ENCODE peak calls at places on chromosome 13, in five cellular contexts. D is ovary, O is transverse colon, T is Peyer's patch, F is breast epithelium. I is an unnamed sample.

GRCh38 chr13:49256841-49257240 is 9.1 kb downstream of the CDADC1 start:
- DNase-seq in D (no peak), O (no peak), T (no peak), F (no peak), I (peak; percentile 38)

GRCh38 chr13:46389985-46390384 is 2.9 kb upstream of the RUBCNL start:
- DNase-seq in D (no peak), O (peak; percentile 64), T (peak; percentile 61), F (peak; percentile 60), I (peak; percentile 26)

GRCh38 chr13:27171244-27171829 is at the start of gene USP12:
- DNase-seq in D (peak; percentile 55), O (peak; percentile 32), T (peak; percentile 31), F (peak; percentile 26), I (peak; percentile 14)

GRCh38 chr13:46672338-46673090 is 119.5 kb downstream of the LRCH1 start:
- DNase-seq in D (no peak), O (no peak), T (no peak), F (no peak), I (no peak)

GRCh38 chr13:31987071-31987470 is 44.5 kb upstream of the FRY start:
- DNase-seq in D (no peak), O (no peak), T (no peak), F (no peak), I (no peak)

GRCh38 chr13:19596960-19597361 is 35.6 kb upstream of the TPTE2 start:
- DNase-seq in D (no peak), O (no peak), T (no peak), F (no peak), I (no peak)

GRCh38 chr13:31629085-31629785 is 110.1 kb upstream of the RXFP2 start:
- DNase-seq in D (no peak), O (no peak), T (no peak), F (no peak), I (no peak)

GRCh38 chr13:31962661-31963345 is 68.8 kb upstream of the FRY start:
- DNase-seq in D (no peak), O (no peak), T (no peak), F (no peak), I (no peak)

GRCh38 chr13:80022146-80022545 is 318.8 kb downstream of the SPRY2 start:
- DNase-seq in D (no peak), O (no peak), T (no peak), F (no peak), I (no peak)

GRCh38 chr13:112136095-112136494 is 69.1 kb downstream of the SOX1 start:
- DNase-seq in D (no peak), O (no peak), T (no peak), F (no peak), I (no peak)

GRCh38 chr13:50370303-50370950 is 355.2 kb downstream of the KCNRG start:
- DNase-seq in D (no peak), O (no peak), T (peak; percentile 56), F (no peak), I (no peak)

GRCh38 chr13:24306632-24307031 is 2.7 kb upstream of the C1QTNF9 start:
- DNase-seq in D (no peak), O (no peak), T (no peak), F (no peak), I (no peak)

GRCh38 chr13:22848539-22849052 is 332.2 kb upstream of the SGCG start:
- DNase-seq in D (no peak), O (no peak), T (no peak), F (no peak), I (no peak)

GRCh38 chr13:93079294-93079693 is 147.3 kb upstream of the GPC6 start:
- DNase-seq in D (no peak), O (no peak), T (no peak), F (no peak), I (no peak)

GRCh38 chr13:104385409-104385808 is 1319.2 kb upstream of the SLC10A2 start:
- DNase-seq in D (no peak), O (no peak), T (no peak), F (no peak), I (no peak)

GRCh38 chr13:33372251-33372919 is 86.8 kb upstream of the STARD13 start:
- DNase-seq in D (no peak), O (no peak), T (no peak), F (no peak), I (no peak)

GRCh38 chr13:98089246-98089645 is 53.6 kb upstream of the FARP1 start:
- DNase-seq in D (no peak), O (no peak), T (no peak), F (no peak), I (no peak)

GRCh38 chr13:38970380-38971051 is 20.1 kb downstream of the STOML3 start:
- DNase-seq in D (no peak), O (no peak), T (no peak), F (no peak), I (no peak)

GRCh38 chr13:48838193-48839000 is 137.3 kb upstream of the FNDC3A start:
- DNase-seq in D (no peak), O (no peak), T (no peak), F (no peak), I (no peak)

GRCh38 chr13:43284162-43284561 is 260.8 kb downstream of the DNAJC15 start:
- DNase-seq in D (no peak), O (no peak), T (no peak), F (no peak), I (no peak)

GRCh38 chr13:23321534-23322241 is 111.8 kb downstream of the SACS start:
- DNase-seq in D (no peak), O (peak; percentile 17), T (no peak), F (no peak), I (no peak)

GRCh38 chr13:33258437-33259193 is 26.9 kb downstream of the STARD13 start:
- DNase-seq in D (no peak), O (no peak), T (no peak), F (no peak), I (no peak)

GRCh38 chr13:83215627-83216026 is 666.6 kb downstream of the SLITRK1 start:
- DNase-seq in D (no peak), O (no peak), T (no peak), F (no peak), I (no peak)

GRCh38 chr13:32048816-32049215 is 17.2 kb downstream of the FRY start:
- DNase-seq in D (no peak), O (no peak), T (no peak), F (no peak), I (no peak)

GRCh38 chr13:80082396-80083096 is 258.4 kb downstream of the SPRY2 start:
- DNase-seq in D (no peak), O (no peak), T (no peak), F (no peak), I (no peak)

GRCh38 chr13:94192576-94192975 is 286.9 kb downstream of the DCT start:
- DNase-seq in D (no peak), O (peak; percentile 15), T (no peak), F (no peak), I (peak; percentile 30)

GRCh38 chr13:23074054-23074805 is 106.5 kb upstream of the SGCG start:
- DNase-seq in D (no peak), O (no peak), T (no peak), F (no peak), I (no peak)

GRCh38 chr13:73536865-73537264 is 478.1 kb downstream of the KLF5 start:
- DNase-seq in D (no peak), O (no peak), T (no peak), F (no peak), I (no peak)
- TF ChIP-seq POLR2A in D (no peak), O (no peak), T (no peak), F (no peak), I (no peak)

DNA sequence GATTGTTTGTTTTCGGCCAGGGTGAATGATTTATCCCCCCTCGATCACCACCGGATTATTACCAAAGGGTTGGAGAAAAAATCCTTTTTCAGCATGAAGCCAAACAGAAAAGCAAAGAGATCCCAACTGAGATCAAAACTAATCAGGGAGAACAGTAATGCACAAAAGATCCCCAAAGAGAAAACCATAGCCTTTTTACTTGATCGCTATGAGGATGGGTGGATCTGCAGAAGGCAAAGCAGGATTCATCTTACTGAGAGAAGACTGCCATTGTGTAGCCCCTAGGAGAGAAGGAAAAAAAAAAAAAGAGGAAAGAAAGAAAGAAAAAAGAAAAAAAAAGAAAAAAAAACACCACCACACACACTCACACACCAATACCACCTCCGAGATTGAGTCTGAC is at the start of gene FGF14:
- DNase-seq in D (no peak), O (no peak), T (no peak), F (no peak), I (no peak)
- H3K27ac ChIP-seq in D (no peak within 1 kb of the TSS), O (peak within 1 kb of the TSS; percentile 41), T (no peak within 1 kb of the TSS), F (no peak within 1 kb of the TSS), I (no peak within 1 kb of the TSS)

GRCh38 chr13:30410705-30411125 is 11.6 kb upstream of the UBE2L5 start:
- DNase-seq in D (no peak), O (no peak), T (no peak), F (no peak), I (no peak)

GRCh38 chr13:30412351-30412750 is 9.9 kb upstream of the UBE2L5 start:
- DNase-seq in D (no peak), O (no peak), T (no peak), F (no peak), I (no peak)

GRCh38 chr13:30415430-30416030 is 6.8 kb upstream of the UBE2L5 start:
- DNase-seq in D (no peak), O (no peak), T (no peak), F (no peak), I (no peak)

GRCh38 chr13:30416471-30416870 is 5.8 kb upstream of the UBE2L5 start:
- DNase-seq in D (no peak), O (no peak), T (no peak), F (no peak), I (no peak)

DNA sequence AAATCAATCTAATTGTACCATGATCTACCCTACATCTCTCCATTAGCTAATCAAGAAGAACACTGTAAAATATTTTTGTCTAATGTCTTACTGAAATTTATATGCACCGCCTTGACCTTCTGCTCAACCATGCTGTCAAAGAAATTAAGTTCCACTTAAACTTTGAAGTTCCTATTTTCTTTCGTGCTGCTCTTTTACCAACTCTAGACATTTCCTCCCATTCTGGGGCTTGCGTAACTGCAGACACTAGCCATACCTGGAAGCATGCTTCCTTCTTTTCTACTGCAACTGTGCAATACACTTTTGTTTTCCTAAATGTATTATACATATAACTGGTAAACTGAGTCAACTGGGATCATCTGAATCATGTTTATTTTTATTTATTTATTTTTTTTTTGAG is 8.5 kb upstream of the UBE2L5 start:
- DNase-seq in D (no peak), O (no peak), T (no peak), F (no peak), I (no peak)
- H3K4me1 ChIP-seq in D (no peaks in the 10 kb centered on the region), O (peaks cover 1% of the 10 kb centered on the region), T (peaks cover 1% of the 10 kb centered on the region), F (no peaks in the 10 kb centered on the region), I (peaks cover 15% of the 10 kb centered on the region)

GRCh38 chr13:114128624-114129522 is 3.5 kb downstream of the RASA3 start:
- DNase-seq in D (peak; percentile 50), O (peak; percentile 79), T (peak; percentile 90), F (no peak), I (peak; percentile 55)

GRCh38 chr13:114129649-114130062 is 2.8 kb downstream of the RASA3 start:
- DNase-seq in D (no peak), O (no peak), T (no peak), F (no peak), I (no peak)

GRCh38 chr13:114127473-114128347 is 4.7 kb downstream of the RASA3 start:
- DNase-seq in D (no peak), O (no peak), T (no peak), F (no peak), I (no peak)

GRCh38 chr13:114126789-114127472 is 5.5 kb downstream of the RASA3 start:
- DNase-seq in D (no peak), O (no peak), T (no peak), F (no peak), I (no peak)

DNA sequence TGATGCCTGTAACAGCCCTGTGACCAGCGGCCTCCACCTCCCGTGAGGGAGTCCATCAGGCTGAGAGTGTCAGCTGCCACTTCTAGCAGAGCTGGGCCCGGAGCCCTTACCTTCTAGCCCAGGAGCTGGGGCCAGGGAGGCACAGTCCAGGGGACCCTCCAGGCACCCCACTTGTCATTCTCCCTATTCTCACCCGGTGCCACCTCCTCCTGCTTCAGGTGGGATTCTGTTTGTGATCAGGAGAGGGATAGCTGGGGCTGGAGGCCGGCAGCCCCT is 4.1 kb downstream of the RASA3 start:
- DNase-seq in D (no peak), O (no peak), T (no peak), F (no peak), I (no peak)
- TF ChIP-seq POLR2A in D (no peak), O (no peak), T (no peak), F (no peak), I (no peak)

I was measured in tibial nerve.